ENCODE peak calls at places on chromosomes 3 and 15, in five cellular contexts. One of them, this sample, is unnamed.

GRCh38 chr3:85081191-85081895 is 122.6 kb downstream of the CADM2 start:
- DNase-seq in A549: peak
- DNase-seq in mesothelial cell of epicardium: no peak
- DNase-seq in fibroblast of lung: peak
- DNase-seq in HFFc6: no peak
- DNase-seq in this sample: no peak

GRCh38 chr15:85974742-85975141 is 104.9 kb upstream of the AGBL1 start:
- DNase-seq in A549: no peak
- DNase-seq in mesothelial cell of epicardium: no peak
- DNase-seq in fibroblast of lung: no peak
- DNase-seq in HFFc6: no peak
- DNase-seq in this sample: no peak

GRCh38 chr3:114380233-114380645 is 86.4 kb downstream of the TIGIT start:
- DNase-seq in A549: peak
- DNase-seq in mesothelial cell of epicardium: no peak
- DNase-seq in fibroblast of lung: peak
- DNase-seq in HFFc6: peak
- DNase-seq in this sample: no peak

GRCh38 chr3:45635475-45636256 is 41.1 kb downstream of the LIMD1 start:
- DNase-seq in A549: peak
- DNase-seq in mesothelial cell of epicardium: no peak
- DNase-seq in fibroblast of lung: peak
- DNase-seq in HFFc6: peak
- DNase-seq in this sample: no peak

GRCh38 chr3:43709022-43709421 is 18.3 kb downstream of the ABHD5 start:
- DNase-seq in A549: no peak
- DNase-seq in mesothelial cell of epicardium: no peak
- DNase-seq in fibroblast of lung: peak
- DNase-seq in HFFc6: peak
- DNase-seq in this sample: no peak

GRCh38 chr15:59622289-59622688 is 10.7 kb downstream of the GCNT3 start:
- DNase-seq in A549: peak
- DNase-seq in mesothelial cell of epicardium: no peak
- DNase-seq in fibroblast of lung: peak
- DNase-seq in HFFc6: peak
- DNase-seq in this sample: no peak

GRCh38 chr15:57534279-57534678 is 57.4 kb upstream of the MYZAP start:
- DNase-seq in A549: no peak
- DNase-seq in mesothelial cell of epicardium: no peak
- DNase-seq in fibroblast of lung: no peak
- DNase-seq in HFFc6: no peak
- DNase-seq in this sample: no peak

GRCh38 chr3:188133219-188133618 is 20.7 kb upstream of the LPP start:
- DNase-seq in A549: no peak
- DNase-seq in mesothelial cell of epicardium: no peak
- DNase-seq in fibroblast of lung: peak
- DNase-seq in HFFc6: no peak
- DNase-seq in this sample: no peak

GRCh38 chr3:194054540-194054939 is 81.4 kb upstream of the HES1 start:
- DNase-seq in A549: no peak
- DNase-seq in mesothelial cell of epicardium: no peak
- DNase-seq in fibroblast of lung: no peak
- DNase-seq in HFFc6: no peak
- DNase-seq in this sample: no peak

GRCh38 chr3:126693921-126694320 is 10.1 kb upstream of the CHCHD6 start:
- DNase-seq in A549: no peak
- DNase-seq in mesothelial cell of epicardium: no peak
- DNase-seq in fibroblast of lung: no peak
- DNase-seq in HFFc6: no peak
- DNase-seq in this sample: no peak

GRCh38 chr3:43951813-43952212 is 261.1 kb downstream of the ABHD5 start:
- DNase-seq in A549: no peak
- DNase-seq in mesothelial cell of epicardium: no peak
- DNase-seq in fibroblast of lung: no peak
- DNase-seq in HFFc6: no peak
- DNase-seq in this sample: no peak

GRCh38 chr15:37872661-37873060 is 61.8 kb upstream of the TMCO5A start:
- DNase-seq in A549: no peak
- DNase-seq in mesothelial cell of epicardium: no peak
- DNase-seq in fibroblast of lung: peak
- DNase-seq in HFFc6: no peak
- DNase-seq in this sample: no peak

GRCh38 chr15:56242576-56243116 is 1.0 kb downstream of the RFX7 start:
- DNase-seq in A549: no peak
- DNase-seq in mesothelial cell of epicardium: no peak
- DNase-seq in fibroblast of lung: peak
- DNase-seq in HFFc6: no peak
- DNase-seq in this sample: no peak

GRCh38 chr3:54954019-54954418 is 26.2 kb upstream of the LRTM1 start:
- DNase-seq in A549: no peak
- DNase-seq in mesothelial cell of epicardium: no peak
- DNase-seq in fibroblast of lung: peak
- DNase-seq in HFFc6: peak
- DNase-seq in this sample: no peak

GRCh38 chr3:64240445-64240844 is 15.2 kb upstream of the PRICKLE2 start:
- DNase-seq in A549: no peak
- DNase-seq in mesothelial cell of epicardium: no peak
- DNase-seq in fibroblast of lung: no peak
- DNase-seq in HFFc6: no peak
- DNase-seq in this sample: no peak

GRCh38 chr3:82022836-82023235 is 261.4 kb upstream of the GBE1 start:
- DNase-seq in A549: no peak
- DNase-seq in mesothelial cell of epicardium: no peak
- DNase-seq in fibroblast of lung: no peak
- DNase-seq in HFFc6: no peak
- DNase-seq in this sample: no peak

GRCh38 chr15:67501177-67501835 is 19.6 kb upstream of the C15orf61 start:
- DNase-seq in A549: peak
- DNase-seq in mesothelial cell of epicardium: no peak
- DNase-seq in fibroblast of lung: peak
- DNase-seq in HFFc6: peak
- DNase-seq in this sample: no peak
- TF ChIP-seq CTCF in A549: peak
- TF ChIP-seq CTCF in mesothelial cell of epicardium: no peak
- TF ChIP-seq CTCF in fibroblast of lung: peak
- TF ChIP-seq CTCF in HFFc6: peak
- TF ChIP-seq CTCF in this sample: no peak

GRCh38 chr15:45088801-45089711 is 24.9 kb downstream of the DUOX2 start:
- DNase-seq in A549: no peak
- DNase-seq in mesothelial cell of epicardium: no peak
- DNase-seq in fibroblast of lung: no peak
- DNase-seq in HFFc6: no peak
- DNase-seq in this sample: no peak

GRCh38 chr15:45084163-45084562 is 29.8 kb downstream of the DUOX2 start:
- DNase-seq in A549: no peak
- DNase-seq in mesothelial cell of epicardium: no peak
- DNase-seq in fibroblast of lung: no peak
- DNase-seq in HFFc6: no peak
- DNase-seq in this sample: no peak

GRCh38 chr15:45091161-45091560 is 22.8 kb downstream of the DUOX2 start:
- DNase-seq in A549: peak
- DNase-seq in mesothelial cell of epicardium: no peak
- DNase-seq in fibroblast of lung: peak
- DNase-seq in HFFc6: peak
- DNase-seq in this sample: no peak

GRCh38 chr15:45089712-45090373 is 24.1 kb downstream of the DUOX2 start:
- DNase-seq in A549: no peak
- DNase-seq in mesothelial cell of epicardium: no peak
- DNase-seq in fibroblast of lung: no peak
- DNase-seq in HFFc6: no peak
- DNase-seq in this sample: no peak

GRCh38 chr15:45087513-45087912 is 26.5 kb downstream of the DUOX2 start:
- DNase-seq in A549: no peak
- DNase-seq in mesothelial cell of epicardium: no peak
- DNase-seq in fibroblast of lung: no peak
- DNase-seq in HFFc6: no peak
- DNase-seq in this sample: no peak
- TF ChIP-seq CTCF in A549: no peak
- TF ChIP-seq CTCF in mesothelial cell of epicardium: no peak
- TF ChIP-seq CTCF in fibroblast of lung: no peak
- TF ChIP-seq CTCF in HFFc6: no peak
- TF ChIP-seq CTCF in this sample: no peak

GRCh38 chr15:28904541-28905303 is 18.9 kb downstream of the APBA2 start:
- DNase-seq in A549: no peak
- DNase-seq in mesothelial cell of epicardium: no peak
- DNase-seq in fibroblast of lung: no peak
- DNase-seq in HFFc6: no peak
- DNase-seq in this sample: no peak
- TF ChIP-seq CTCF in A549: no peak
- TF ChIP-seq CTCF in mesothelial cell of epicardium: no peak
- TF ChIP-seq CTCF in fibroblast of lung: no peak
- TF ChIP-seq CTCF in HFFc6: no peak
- TF ChIP-seq CTCF in this sample: no peak

GRCh38 chr15:50665938-50666337 is 20.7 kb downstream of the TRPM7 start:
- DNase-seq in A549: no peak
- DNase-seq in mesothelial cell of epicardium: no peak
- DNase-seq in fibroblast of lung: no peak
- DNase-seq in HFFc6: no peak
- DNase-seq in this sample: no peak
- TF ChIP-seq CTCF in A549: no peak
- TF ChIP-seq CTCF in mesothelial cell of epicardium: no peak
- TF ChIP-seq CTCF in fibroblast of lung: no peak
- TF ChIP-seq CTCF in HFFc6: no peak
- TF ChIP-seq CTCF in this sample: no peak

DNA sequence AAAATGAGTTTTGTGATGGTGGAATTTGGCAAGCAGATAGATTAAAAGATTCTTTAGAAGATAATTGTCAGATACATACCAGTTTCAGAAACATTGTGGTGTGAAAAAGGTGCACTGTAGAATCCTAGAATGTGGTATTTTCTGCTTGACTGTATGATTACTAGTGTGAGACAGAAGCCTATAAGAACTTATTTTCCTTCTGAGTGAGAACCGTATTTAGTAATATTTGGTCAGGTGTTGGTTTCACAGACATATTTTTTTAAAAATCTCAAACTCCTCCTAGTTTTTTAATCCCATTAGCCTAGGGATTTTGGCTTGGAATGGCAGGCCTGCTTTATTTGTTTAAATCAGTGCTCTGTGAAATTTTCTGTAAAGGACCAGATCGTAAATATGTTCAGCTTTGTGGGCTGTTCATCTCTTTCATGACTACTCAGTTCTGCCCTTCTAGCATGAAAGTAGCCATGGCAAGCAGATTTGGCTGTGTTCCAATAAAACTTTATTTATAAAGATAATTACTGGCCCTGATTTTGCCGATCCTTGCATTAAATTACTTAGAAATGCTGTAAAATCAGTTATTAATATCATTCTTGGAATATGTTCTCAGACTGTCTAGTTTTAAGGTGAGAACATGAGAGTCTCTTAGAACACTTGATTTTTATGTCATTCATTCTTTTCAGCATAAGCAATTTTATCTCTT is 205.1 kb downstream of the ITPR1 start:
- DNase-seq in A549: no peak
- DNase-seq in mesothelial cell of epicardium: no peak
- DNase-seq in fibroblast of lung: no peak
- DNase-seq in HFFc6: no peak
- DNase-seq in this sample: no peak
- TF ChIP-seq CTCF in A549: no peak
- TF ChIP-seq CTCF in mesothelial cell of epicardium: no peak
- TF ChIP-seq CTCF in fibroblast of lung: no peak
- TF ChIP-seq CTCF in HFFc6: no peak
- TF ChIP-seq CTCF in this sample: no peak

This sample was measured in natural killer cell.